ENCODE peak calls at places on chromosomes 6 and 20, in eight cellular contexts. One of them, this sample, is unnamed.

GRCh38 chr6:169286961-169287360 is 33.3 kb upstream of the THBS2 start:
- DNase-seq in bronchial epithelial cell: no peak
- DNase-seq in heart left ventricle: no peak
- DNase-seq in cardiac muscle cell: no peak
- DNase-seq in pancreas: no peak
- DNase-seq in psoas muscle: no peak
- DNase-seq in Panc1: no peak
- DNase-seq in astrocyte of the cerebellum: no peak
- DNase-seq in this sample: no peak

GRCh38 chr20:5364997-5365597 is 48.3 kb upstream of the PROKR2 start:
- DNase-seq in pancreas: no peak
- DNase-seq in cardiac muscle cell: no peak
- DNase-seq in bronchial epithelial cell: no peak
- DNase-seq in Panc1: no peak
- DNase-seq in psoas muscle: no peak
- DNase-seq in heart left ventricle: no peak
- DNase-seq in astrocyte of the cerebellum: no peak
- DNase-seq in this sample: no peak

GRCh38 chr6:7899889-7900213 is 10.7 kb downstream of the TXNDC5 start:
- DNase-seq in Panc1: no peak
- DNase-seq in cardiac muscle cell: no peak
- DNase-seq in heart left ventricle: no peak
- DNase-seq in psoas muscle: no peak
- DNase-seq in bronchial epithelial cell: no peak
- DNase-seq in astrocyte of the cerebellum: no peak
- DNase-seq in pancreas: no peak
- DNase-seq in this sample: no peak

GRCh38 chr6:16700202-16700997 is 60.9 kb downstream of the ATXN1 start:
- DNase-seq in cardiac muscle cell: peak; percentile 36
- DNase-seq in Panc1: no peak
- DNase-seq in bronchial epithelial cell: no peak
- DNase-seq in pancreas: no peak
- DNase-seq in heart left ventricle: no peak
- DNase-seq in psoas muscle: no peak
- DNase-seq in astrocyte of the cerebellum: no peak
- DNase-seq in this sample: peak; percentile 26

GRCh38 chr6:151389640-151390275 is 1.6 kb downstream of the ZBTB2 start:
- DNase-seq in bronchial epithelial cell: peak; percentile 73
- DNase-seq in psoas muscle: peak; percentile 65
- DNase-seq in heart left ventricle: peak; percentile 71
- DNase-seq in astrocyte of the cerebellum: no peak
- DNase-seq in pancreas: no peak
- DNase-seq in Panc1: no peak
- DNase-seq in cardiac muscle cell: peak; percentile 80
- DNase-seq in this sample: no peak

GRCh38 chr20:21050710-21051109 is 55.4 kb downstream of the LINC00237 start:
- DNase-seq in bronchial epithelial cell: no peak
- DNase-seq in cardiac muscle cell: no peak
- DNase-seq in astrocyte of the cerebellum: no peak
- DNase-seq in heart left ventricle: no peak
- DNase-seq in psoas muscle: no peak
- DNase-seq in pancreas: no peak
- DNase-seq in Panc1: no peak
- DNase-seq in this sample: no peak

GRCh38 chr20:44495257-44495656 is 19.6 kb downstream of the TTPAL start:
- DNase-seq in cardiac muscle cell: peak; percentile 73
- DNase-seq in heart left ventricle: no peak
- DNase-seq in pancreas: no peak
- DNase-seq in bronchial epithelial cell: peak; percentile 94
- DNase-seq in psoas muscle: no peak
- DNase-seq in Panc1: no peak
- DNase-seq in astrocyte of the cerebellum: no peak
- DNase-seq in this sample: no peak

GRCh38 chr6:101294676-101295075 is 98.8 kb upstream of the GRIK2 start:
- DNase-seq in cardiac muscle cell: no peak
- DNase-seq in pancreas: no peak
- DNase-seq in astrocyte of the cerebellum: peak; percentile 1
- DNase-seq in bronchial epithelial cell: peak; percentile 88
- DNase-seq in heart left ventricle: no peak
- DNase-seq in psoas muscle: no peak
- DNase-seq in Panc1: no peak
- DNase-seq in this sample: no peak

GRCh38 chr6:8192597-8192996 is 90.2 kb upstream of the EEF1E1 start:
- DNase-seq in astrocyte of the cerebellum: no peak
- DNase-seq in bronchial epithelial cell: no peak
- DNase-seq in pancreas: no peak
- DNase-seq in heart left ventricle: no peak
- DNase-seq in psoas muscle: no peak
- DNase-seq in cardiac muscle cell: no peak
- DNase-seq in Panc1: no peak
- DNase-seq in this sample: no peak

GRCh38 chr6:88359530-88360202 is 193.5 kb upstream of the CNR1 start:
- DNase-seq in pancreas: no peak
- DNase-seq in heart left ventricle: no peak
- DNase-seq in astrocyte of the cerebellum: no peak
- DNase-seq in Panc1: no peak
- DNase-seq in bronchial epithelial cell: no peak
- DNase-seq in psoas muscle: no peak
- DNase-seq in cardiac muscle cell: no peak
- DNase-seq in this sample: no peak
- TF ChIP-seq CTCF in pancreas: no peak
- TF ChIP-seq CTCF in heart left ventricle: no peak
- TF ChIP-seq CTCF in astrocyte of the cerebellum: no peak
- TF ChIP-seq CTCF in Panc1: peak; percentile 6
- TF ChIP-seq CTCF in bronchial epithelial cell: no peak
- TF ChIP-seq CTCF in psoas muscle: no peak
- TF ChIP-seq CTCF in cardiac muscle cell: no peak
- TF ChIP-seq CTCF in this sample: no peak

GRCh38 chr6:24402697-24403500 is at the start of gene MRS2:
- DNase-seq in heart left ventricle: peak; percentile 92
- DNase-seq in pancreas: peak; percentile 98
- DNase-seq in astrocyte of the cerebellum: peak; percentile 26
- DNase-seq in cardiac muscle cell: peak; percentile 80
- DNase-seq in Panc1: no peak
- DNase-seq in psoas muscle: peak; percentile 78
- DNase-seq in bronchial epithelial cell: peak; percentile 94
- DNase-seq in this sample: peak; percentile 90
- H3K4me3 ChIP-seq in heart left ventricle: peak within 1 kb of the TSS; percentile 83
- H3K4me3 ChIP-seq in pancreas: peak within 1 kb of the TSS; percentile 72
- H3K4me3 ChIP-seq in astrocyte of the cerebellum: peak within 1 kb of the TSS; percentile 66
- H3K4me3 ChIP-seq in cardiac muscle cell: peak within 1 kb of the TSS; percentile 92
- H3K4me3 ChIP-seq in Panc1: peak within 1 kb of the TSS; percentile 69
- H3K4me3 ChIP-seq in psoas muscle: peak within 1 kb of the TSS; percentile 99
- H3K4me3 ChIP-seq in bronchial epithelial cell: peak within 1 kb of the TSS; percentile 84
- H3K4me3 ChIP-seq in this sample: peak within 1 kb of the TSS; percentile 98

GRCh38 chr20:31515072-31515774 is 981 bp downstream of the HM13 start:
- DNase-seq in Panc1: no peak
- DNase-seq in psoas muscle: no peak
- DNase-seq in heart left ventricle: no peak
- DNase-seq in bronchial epithelial cell: no peak
- DNase-seq in pancreas: no peak
- DNase-seq in cardiac muscle cell: no peak
- DNase-seq in astrocyte of the cerebellum: no peak
- DNase-seq in this sample: no peak

GRCh38 chr20:31515775-31516107 is 1.5 kb downstream of the HM13 start:
- DNase-seq in pancreas: no peak
- DNase-seq in psoas muscle: no peak
- DNase-seq in astrocyte of the cerebellum: no peak
- DNase-seq in heart left ventricle: no peak
- DNase-seq in bronchial epithelial cell: no peak
- DNase-seq in Panc1: no peak
- DNase-seq in cardiac muscle cell: no peak
- DNase-seq in this sample: no peak

GRCh38 chr20:31516651-31517050 is 2.4 kb downstream of the HM13 start:
- DNase-seq in cardiac muscle cell: no peak
- DNase-seq in pancreas: no peak
- DNase-seq in heart left ventricle: no peak
- DNase-seq in Panc1: no peak
- DNase-seq in bronchial epithelial cell: no peak
- DNase-seq in astrocyte of the cerebellum: no peak
- DNase-seq in psoas muscle: no peak
- DNase-seq in this sample: no peak

GRCh38 chr20:31516166-31516565 is 1.9 kb downstream of the HM13 start:
- DNase-seq in Panc1: no peak
- DNase-seq in psoas muscle: no peak
- DNase-seq in heart left ventricle: no peak
- DNase-seq in pancreas: no peak
- DNase-seq in bronchial epithelial cell: no peak
- DNase-seq in cardiac muscle cell: no peak
- DNase-seq in astrocyte of the cerebellum: no peak
- DNase-seq in this sample: no peak

GRCh38 chr20:31517373-31517772 is 3.1 kb downstream of the HM13 start:
- DNase-seq in cardiac muscle cell: peak; percentile 50
- DNase-seq in bronchial epithelial cell: peak; percentile 57
- DNase-seq in heart left ventricle: no peak
- DNase-seq in psoas muscle: peak; percentile 49
- DNase-seq in pancreas: peak; percentile 78
- DNase-seq in Panc1: no peak
- DNase-seq in astrocyte of the cerebellum: peak; percentile 13
- DNase-seq in this sample: no peak
- TF ChIP-seq CTCF in cardiac muscle cell: peak; percentile 28
- TF ChIP-seq CTCF in bronchial epithelial cell: peak; percentile 26
- TF ChIP-seq CTCF in heart left ventricle: no peak
- TF ChIP-seq CTCF in psoas muscle: no peak
- TF ChIP-seq CTCF in pancreas: no peak
- TF ChIP-seq CTCF in Panc1: no peak
- TF ChIP-seq CTCF in astrocyte of the cerebellum: peak; percentile 35
- TF ChIP-seq CTCF in this sample: peak; percentile 4

GRCh38 chr20:49188101-49188784 is at the start of gene STAU1:
- DNase-seq in psoas muscle: peak; percentile 97
- DNase-seq in cardiac muscle cell: peak; percentile 99
- DNase-seq in heart left ventricle: peak; percentile 98
- DNase-seq in bronchial epithelial cell: peak; percentile 81
- DNase-seq in Panc1: peak; percentile 71
- DNase-seq in astrocyte of the cerebellum: peak; percentile 92
- DNase-seq in pancreas: peak; percentile 98
- DNase-seq in this sample: peak; percentile 97

GRCh38 chr20:49184691-49185070 is 3.5 kb downstream of the STAU1 start:
- DNase-seq in bronchial epithelial cell: no peak
- DNase-seq in astrocyte of the cerebellum: no peak
- DNase-seq in psoas muscle: no peak
- DNase-seq in cardiac muscle cell: no peak
- DNase-seq in pancreas: no peak
- DNase-seq in Panc1: no peak
- DNase-seq in heart left ventricle: no peak
- DNase-seq in this sample: no peak

GRCh38 chr20:49185071-49185757 is 2.9 kb downstream of the STAU1 start:
- DNase-seq in pancreas: no peak
- DNase-seq in Panc1: no peak
- DNase-seq in cardiac muscle cell: no peak
- DNase-seq in astrocyte of the cerebellum: no peak
- DNase-seq in psoas muscle: no peak
- DNase-seq in bronchial epithelial cell: no peak
- DNase-seq in heart left ventricle: no peak
- DNase-seq in this sample: no peak

GRCh38 chr20:49187330-49188100 is 619 bp downstream of the STAU1 start:
- DNase-seq in heart left ventricle: peak; percentile 61
- DNase-seq in cardiac muscle cell: peak; percentile 4
- DNase-seq in psoas muscle: no peak
- DNase-seq in Panc1: no peak
- DNase-seq in astrocyte of the cerebellum: no peak
- DNase-seq in pancreas: peak; percentile 79
- DNase-seq in bronchial epithelial cell: no peak
- DNase-seq in this sample: no peak

DNA sequence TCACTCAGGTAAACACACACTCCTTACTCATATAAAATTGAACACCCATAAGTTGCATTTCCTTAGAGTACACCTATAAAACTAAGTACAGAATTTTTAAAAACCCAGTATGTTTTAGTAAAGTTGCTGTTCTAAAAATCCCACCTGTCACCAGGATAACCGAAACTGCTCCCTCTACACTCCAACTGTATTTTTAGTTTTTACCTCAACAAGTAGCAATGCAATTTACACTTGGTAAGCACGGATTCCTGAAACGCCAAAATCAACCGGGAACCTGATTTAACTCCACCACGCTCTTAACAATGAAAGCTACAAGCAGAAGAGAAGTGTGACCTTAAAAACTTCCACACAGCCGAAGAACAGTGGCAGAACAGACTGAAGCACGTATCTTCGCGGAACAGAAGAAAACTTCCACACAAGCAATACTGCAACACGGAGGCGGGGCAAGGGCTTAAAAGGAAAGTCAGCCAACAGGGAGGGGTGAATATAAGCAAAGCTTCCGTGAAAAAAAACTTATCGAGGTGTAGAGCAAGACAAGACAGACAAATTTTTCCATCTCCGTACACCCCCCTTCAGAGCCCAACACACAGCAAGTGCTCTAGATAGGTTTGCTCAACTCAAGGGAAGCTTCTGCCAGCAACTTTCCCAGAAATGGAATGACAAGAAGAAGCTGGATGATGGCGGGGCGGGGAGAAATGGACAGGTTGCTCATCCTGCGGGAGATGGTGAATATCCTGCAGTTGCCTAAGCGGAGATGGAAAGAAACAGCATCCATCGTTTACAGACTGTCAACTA is 1.4 kb downstream of the STAU1 start:
- DNase-seq in cardiac muscle cell: peak; percentile 67
- DNase-seq in Panc1: peak; percentile 28
- DNase-seq in bronchial epithelial cell: peak; percentile 65
- DNase-seq in astrocyte of the cerebellum: peak; percentile 18
- DNase-seq in heart left ventricle: peak; percentile 68
- DNase-seq in psoas muscle: peak; percentile 61
- DNase-seq in pancreas: no peak
- DNase-seq in this sample: no peak
- H3K4me3 ChIP-seq in cardiac muscle cell: peak overlapping the region; percentile 96
- H3K4me3 ChIP-seq in Panc1: peak overlapping the region; percentile 88
- H3K4me3 ChIP-seq in bronchial epithelial cell: peak overlapping the region; percentile 66
- H3K4me3 ChIP-seq in astrocyte of the cerebellum: peak overlapping the region; percentile 80
- H3K4me3 ChIP-seq in heart left ventricle: peak overlapping the region; percentile 96
- H3K4me3 ChIP-seq in psoas muscle: peak overlapping the region; percentile 71
- H3K4me3 ChIP-seq in pancreas: peak overlapping the region; percentile 45
- H3K4me3 ChIP-seq in this sample: peak overlapping the region; percentile 70

GRCh38 chr6:143696327-143697000 is 18.7 kb downstream of the PHACTR2 start:
- DNase-seq in astrocyte of the cerebellum: no peak
- DNase-seq in heart left ventricle: no peak
- DNase-seq in psoas muscle: no peak
- DNase-seq in cardiac muscle cell: no peak
- DNase-seq in Panc1: no peak
- DNase-seq in pancreas: no peak
- DNase-seq in bronchial epithelial cell: no peak
- DNase-seq in this sample: no peak
- TF ChIP-seq CTCF in astrocyte of the cerebellum: no peak
- TF ChIP-seq CTCF in heart left ventricle: no peak
- TF ChIP-seq CTCF in psoas muscle: no peak
- TF ChIP-seq CTCF in cardiac muscle cell: no peak
- TF ChIP-seq CTCF in Panc1: no peak
- TF ChIP-seq CTCF in pancreas: no peak
- TF ChIP-seq CTCF in bronchial epithelial cell: no peak
- TF ChIP-seq CTCF in this sample: no peak

GRCh38 chr20:19317240-19318069 is 105.0 kb downstream of the SLC24A3 start:
- DNase-seq in bronchial epithelial cell: peak; percentile 35
- DNase-seq in heart left ventricle: no peak
- DNase-seq in astrocyte of the cerebellum: no peak
- DNase-seq in cardiac muscle cell: no peak
- DNase-seq in psoas muscle: no peak
- DNase-seq in pancreas: no peak
- DNase-seq in Panc1: no peak
- DNase-seq in this sample: no peak
- H3K4me3 ChIP-seq in bronchial epithelial cell: no peak overlapping the region
- H3K4me3 ChIP-seq in heart left ventricle: no peak overlapping the region
- H3K4me3 ChIP-seq in astrocyte of the cerebellum: no peak overlapping the region
- H3K4me3 ChIP-seq in cardiac muscle cell: no peak overlapping the region
- H3K4me3 ChIP-seq in psoas muscle: no peak overlapping the region
- H3K4me3 ChIP-seq in pancreas: no peak overlapping the region
- H3K4me3 ChIP-seq in Panc1: no peak overlapping the region
- H3K4me3 ChIP-seq in this sample: no peak overlapping the region